ENCODE peak calls at places on chromosomes 7 and 10, in eight cellular contexts. Q, F, J, Z, W, I, S and A are unnamed samples.

GRCh38 chr10:126468467-126468866 is 80.2 kb upstream of the ADAM12 start:
- DNase-seq in Q (no peak), F (no peak), J (no peak), Z (no peak), W (no peak), I (no peak), S (no peak), A (no peak)

GRCh38 chr7:2009541-2010001 is 223.2 kb downstream of the MAD1L1 start:
- DNase-seq in Q (no peak), F (no peak), J (no peak), Z (no peak), W (no peak), I (no peak), S (no peak), A (no peak)

GRCh38 chr7:106618480-106618879 is 42.5 kb downstream of the CCDC71L start:
- DNase-seq in Q (no peak), F (no peak), J (peak; percentile 50), Z (no peak), W (no peak), I (no peak), S (no peak), A (no peak)

GRCh38 chr7:93150200-93150835 is 2.1 kb upstream of the SAMD9L start:
- DNase-seq in Q (peak; percentile 28), F (no peak), J (peak; percentile 32), Z (no peak), W (no peak), I (no peak), S (no peak), A (peak; percentile 1)

GRCh38 chr10:49369216-49370162 is 26.4 kb downstream of the DRGX start:
- DNase-seq in Q (no peak), F (no peak), J (peak; percentile 67), Z (no peak), W (no peak), I (no peak), S (no peak), A (no peak)

GRCh38 chr10:34297551-34298370 is 517.3 kb downstream of the PARD3 start:
- DNase-seq in Q (no peak), F (no peak), J (peak; percentile 46), Z (no peak), W (no peak), I (no peak), S (no peak), A (no peak)

GRCh38 chr10:128306966-128307365 is 180.7 kb upstream of the MKI67 start:
- DNase-seq in Q (no peak), F (no peak), J (no peak), Z (no peak), W (no peak), I (no peak), S (peak; percentile 16), A (no peak)

GRCh38 chr10:28769147-28769604 is 91.9 kb downstream of the BAMBI start:
- DNase-seq in Q (no peak), F (no peak), J (no peak), Z (no peak), W (no peak), I (no peak), S (no peak), A (no peak)